ENCODE peak calls at places on chromosomes 13 and 19, in four cellular contexts. S, X, Z and I are unnamed samples.

GRCh38 chr13:44815507-44816074 is 173.7 kb downstream of the NUFIP1 start:
- DNase-seq in Z (no peak), S (no peak), X (no peak), I (no peak)

GRCh38 chr19:9972103-9972502 is 35.8 kb upstream of the OLFM2 start:
- DNase-seq in X (no peak), Z (no peak), S (no peak), I (no peak)

GRCh38 chr13:72205773-72206172 is 338.8 kb upstream of the DACH1 start:
- DNase-seq in Z (no peak), X (no peak), S (no peak), I (no peak)

GRCh38 chr13:106446011-106446410 is 89.5 kb downstream of the EFNB2 start:
- DNase-seq in Z (no peak), X (no peak), S (no peak), I (no peak)

GRCh38 chr13:65882810-65883209 is 1347.3 kb downstream of the PCDH9 start:
- DNase-seq in X (no peak), Z (no peak), S (no peak), I (no peak)

GRCh38 chr19:11420429-11420893 is 1.3 kb upstream of the RGL3 start:
- DNase-seq in X (no peak), S (peak; percentile 63), Z (no peak), I (no peak)

GRCh38 chr19:27821418-27822018 is 1391.4 kb downstream of the UQCRFS1 start:
- DNase-seq in X (no peak), Z (no peak), S (no peak), I (no peak)

GRCh38 chr13:38888309-38888708 is 102.3 kb downstream of the STOML3 start:
- DNase-seq in X (no peak), S (no peak), Z (no peak), I (no peak)

GRCh38 chr19:36245210-36246005 is 30.5 kb downstream of the ZNF146 start:
- DNase-seq in Z (no peak), S (peak; percentile 88), X (no peak), I (peak; percentile 87)

GRCh38 chr13:41802684-41803554 is 158.0 kb downstream of the VWA8 start:
- DNase-seq in X (no peak), S (no peak), Z (no peak), I (no peak)

GRCh38 chr13:31639443-31640163 is 99.7 kb upstream of the RXFP2 start:
- DNase-seq in Z (no peak), S (no peak), X (no peak), I (no peak)

GRCh38 chr19:55777528-55777927 is 8.6 kb downstream of the RFPL4AL1 start:
- DNase-seq in S (peak; percentile 40), X (peak; percentile 59), Z (no peak), I (peak; percentile 13)

GRCh38 chr19:19823916-19824315 is 2.4 kb upstream of the ZNF506 start:
- DNase-seq in S (no peak), Z (peak; percentile 52), X (no peak), I (no peak)

GRCh38 chr13:26964278-26965057 is 203.9 kb upstream of the GPR12 start:
- DNase-seq in X (no peak), Z (no peak), S (no peak), I (no peak)

GRCh38 chr19:55305491-55305890 is 19.6 kb downstream of the TMEM150B start:
- DNase-seq in S (peak; percentile 79), X (peak; percentile 72), Z (no peak), I (peak; percentile 84)

GRCh38 chr19:4930664-4931063 is 21.4 kb downstream of the UHRF1 start:
- DNase-seq in X (peak; percentile 19), Z (no peak), S (no peak), I (no peak)

GRCh38 chr13:77325371-77325941 is 1.4 kb downstream of the MYCBP2 start:
- DNase-seq in Z (no peak), X (no peak), S (no peak), I (peak; percentile 6)

GRCh38 chr19:52638601-52639000 is 446 bp upstream of the ZNF83 start:
- DNase-seq in X (peak; percentile 40), S (no peak), Z (no peak), I (peak; percentile 53)

GRCh38 chr13:23634897-23635296 is 64.7 kb downstream of the TNFRSF19 start:
- DNase-seq in S (no peak), X (no peak), Z (no peak), I (no peak)

GRCh38 chr13:75196112-75196855 is 285.7 kb downstream of the TBC1D4 start:
- DNase-seq in X (no peak), Z (no peak), S (no peak), I (no peak)

GRCh38 chr13:104571161-104571889 is 1505.1 kb upstream of the SLC10A2 start:
- DNase-seq in S (peak; percentile 71), Z (no peak), X (peak; percentile 0), I (peak; percentile 48)

GRCh38 chr19:41703602-41704293 is 4.7 kb upstream of the CEACAM5 start:
- DNase-seq in X (no peak), S (no peak), Z (no peak), I (no peak)

GRCh38 chr13:33626407-33626806 is 191.5 kb upstream of the RFC3 start:
- DNase-seq in X (no peak), Z (no peak), S (no peak), I (no peak)

GRCh38 chr19:934865-935422 is 9.1 kb downstream of the ARID3A start:
- DNase-seq in S (no peak), Z (no peak), X (no peak), I (peak; percentile 85)

GRCh38 chr13:59012731-59013130 is 1151.0 kb downstream of the DIAPH3 start:
- DNase-seq in X (no peak), Z (no peak), S (no peak), I (no peak)

GRCh38 chr19:39103151-39103550 is 19.0 kb downstream of the ACP7 start:
- DNase-seq in X (no peak), S (no peak), Z (no peak), I (no peak)

DNA sequence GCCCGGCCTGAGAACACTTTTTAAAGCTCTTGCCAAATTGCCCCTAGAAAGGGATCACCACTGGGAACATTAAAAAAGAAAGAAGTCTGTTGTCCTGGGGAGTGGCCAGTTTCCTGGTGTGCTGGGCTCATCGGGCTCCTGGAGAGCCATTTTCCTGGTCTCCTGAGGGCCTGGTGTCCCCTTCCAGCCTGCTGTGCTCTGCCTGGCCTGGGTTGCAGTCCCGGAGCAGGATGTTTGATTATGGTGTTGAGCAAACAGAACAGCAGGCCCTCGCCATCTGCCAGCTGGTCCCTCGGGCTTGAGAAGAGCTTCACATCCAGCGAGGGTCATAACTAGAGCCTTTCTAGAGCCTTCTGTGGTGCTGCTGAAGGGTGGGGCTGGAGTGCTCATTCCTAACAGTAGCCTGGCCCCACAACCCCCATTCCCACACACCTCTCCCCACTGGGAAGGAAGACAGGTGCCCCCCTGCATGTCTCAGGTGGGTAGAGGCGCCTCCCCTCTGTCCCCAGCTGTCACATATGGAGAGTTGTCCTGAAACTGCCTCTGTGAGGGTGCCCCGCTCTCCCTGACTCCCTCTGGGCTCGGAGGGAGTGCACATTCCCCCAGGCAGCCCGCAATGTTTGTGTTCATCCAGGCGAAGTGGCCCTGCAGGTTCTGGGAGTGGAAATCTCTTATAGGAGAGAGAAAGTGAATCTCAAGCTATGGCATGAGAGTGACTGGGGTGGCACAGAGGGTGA is 151.1 kb downstream of the SIPA1L3 start:
- DNase-seq in S (no peak), Z (no peak), X (no peak), I (peak; percentile 62)
- H3K4me2 ChIP-seq in S (no peak overlapping the region), Z (no peak overlapping the region), X (no peak overlapping the region), I (no peak overlapping the region)

GRCh38 chr19:16124953-16125352 is 13.3 kb downstream of the RAB8A start:
- DNase-seq in Z (no peak), X (no peak), S (no peak), I (no peak)

GRCh38 chr19:16117594-16118033 is 5.9 kb downstream of the RAB8A start:
- DNase-seq in Z (no peak), X (no peak), S (no peak), I (no peak)

GRCh38 chr19:16121967-16122366 is 10.3 kb downstream of the RAB8A start:
- DNase-seq in S (no peak), X (no peak), Z (no peak), I (no peak)

GRCh38 chr19:16118489-16119033 is 6.9 kb downstream of the RAB8A start:
- DNase-seq in X (no peak), Z (peak; percentile 97), S (no peak), I (no peak)

GRCh38 chr19:16121141-16121540 is 9.5 kb downstream of the RAB8A start:
- DNase-seq in S (no peak), Z (no peak), X (no peak), I (no peak)
- TF ChIP-seq NRF1 in S (no peak), Z (no peak), X (no peak), I (no peak)

DNA sequence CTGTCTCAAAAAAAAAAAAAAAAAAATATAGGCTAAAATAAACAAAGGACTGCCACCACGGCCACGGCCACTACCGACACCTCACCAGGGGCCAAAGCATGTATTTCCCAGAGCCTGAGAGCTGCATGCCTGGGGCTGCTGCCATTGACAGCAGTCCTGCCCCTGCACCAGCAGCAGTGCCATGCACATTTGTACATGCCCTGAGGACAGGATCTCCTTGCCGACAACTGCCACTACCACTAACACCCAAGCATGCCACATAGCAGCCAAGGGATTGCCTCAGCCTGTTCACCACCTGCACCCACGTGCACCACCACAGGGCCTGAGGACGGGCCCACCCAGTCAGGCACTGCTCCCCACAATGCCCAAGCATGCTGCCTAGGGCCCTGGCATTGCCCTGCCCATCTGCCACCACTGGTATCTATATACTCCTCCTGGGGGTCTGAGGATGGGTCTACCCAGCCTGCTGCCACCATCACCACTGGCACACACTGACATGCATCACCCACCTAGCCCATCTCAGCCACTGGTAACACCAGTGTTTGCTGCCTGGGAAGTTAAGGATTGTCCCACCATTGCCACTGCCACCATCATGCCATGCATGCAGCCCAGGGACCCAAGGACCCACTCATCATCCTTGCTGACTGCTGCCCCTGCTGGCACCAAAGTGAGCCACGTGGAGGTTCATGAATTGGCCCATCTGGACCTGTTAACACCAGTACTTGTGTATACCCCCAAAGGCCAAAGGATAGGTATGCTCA is 10.6 kb upstream of the NUP62 start:
- DNase-seq in S (no peak), Z (no peak), X (no peak), I (no peak)
- TF ChIP-seq GABPA in S (no peak), Z (no peak), X (no peak), I (no peak)

GRCh38 chr19:17831419-17831888 is 10.1 kb upstream of the INSL3 start:
- DNase-seq in X (no peak), Z (no peak), S (no peak), I (no peak)

GRCh38 chr19:17832443-17833208 is 11.3 kb upstream of the INSL3 start:
- DNase-seq in S (no peak), Z (no peak), X (no peak), I (no peak)

GRCh38 chr19:17830567-17831418 is 9.5 kb upstream of the INSL3 start:
- DNase-seq in S (peak; percentile 95), Z (no peak), X (peak; percentile 92), I (peak; percentile 99)

GRCh38 chr19:17826508-17827056 is 5.3 kb upstream of the INSL3 start:
- DNase-seq in X (no peak), Z (no peak), S (no peak), I (no peak)

DNA sequence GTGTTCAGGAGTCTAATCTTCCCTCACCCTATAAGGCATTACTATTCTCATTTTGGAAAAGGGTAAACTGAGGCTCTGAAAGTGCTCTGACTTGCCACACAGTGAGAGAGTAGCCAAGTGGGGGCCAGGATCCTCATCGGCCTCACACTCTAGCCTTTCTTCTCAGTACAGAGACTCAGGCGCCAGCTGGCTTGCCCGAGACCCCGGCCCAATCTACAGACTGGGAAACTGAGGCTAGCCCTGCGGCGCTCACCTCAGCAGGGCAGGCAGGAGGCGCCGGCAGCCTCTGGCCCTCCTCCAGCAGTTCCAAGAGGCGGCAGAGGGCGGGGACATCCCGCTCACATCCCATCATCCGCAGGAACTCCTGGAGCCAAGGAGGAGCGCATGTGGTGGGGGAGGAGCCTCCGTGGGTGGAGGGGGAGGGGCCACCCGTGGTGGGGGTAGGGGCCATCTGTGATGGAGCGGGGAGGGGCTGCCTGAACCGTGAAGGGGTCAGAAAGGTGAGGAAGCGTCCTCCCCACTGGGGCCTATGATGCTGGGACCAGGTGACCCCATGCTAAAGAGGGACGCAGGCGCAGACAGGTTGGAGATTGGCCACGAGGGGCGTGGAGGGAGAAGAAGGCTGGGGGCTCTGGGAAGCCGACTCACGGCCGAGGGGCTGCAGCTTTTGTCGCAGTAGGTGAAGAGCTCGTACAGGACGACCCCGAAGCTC is 8.7 kb upstream of the INSL3 start:
- DNase-seq in Z (no peak), S (peak; percentile 88), X (peak; percentile 50), I (peak; percentile 96)
- H3K4me2 ChIP-seq in Z (no peak overlapping the region), S (peak overlapping the region; percentile 85), X (peak overlapping the region; percentile 93), I (peak overlapping the region; percentile 85)